ENCODE peak calls at places on chromosomes 5 and 9, in seven cellular contexts. A, X, Z, F, H, M and I are unnamed samples.

GRCh38 chr9:114098021-114098659 is 952 bp downstream of the KIF12 start:
- DNase-seq in H (no peak), A (peak), X (no peak), F (no peak), M (peak), Z (no peak), I (no peak)

GRCh38 chr9:84819446-84819845 is 149.9 kb downstream of the NTRK2 start:
- DNase-seq in X (no peak), F (no peak), Z (no peak), H (no peak), A (no peak), M (no peak), I (no peak)

GRCh38 chr5:157358871-157359270 is 92.9 kb downstream of the CYFIP2 start:
- DNase-seq in X (no peak), M (no peak), A (no peak), F (no peak), Z (no peak), H (no peak), I (no peak)

GRCh38 chr9:131111854-131112311 is 13.5 kb upstream of the NUP214 start:
- DNase-seq in H (no peak), Z (peak), M (no peak), F (no peak), X (no peak), A (no peak), I (no peak)

GRCh38 chr5:43603535-43604363 is 769 bp downstream of the NNT start:
- DNase-seq in H (peak), X (peak), M (peak), A (peak), Z (peak), F (peak), I (peak)

GRCh38 chr5:17838506-17838905 is 204.2 kb downstream of the TAF11L14 start:
- DNase-seq in X (no peak), Z (no peak), A (peak), F (no peak), H (no peak), M (no peak), I (no peak)

GRCh38 chr5:142820447-142820846 is 50.3 kb downstream of the ARHGAP26 start:
- DNase-seq in M (no peak), Z (peak), X (no peak), H (no peak), A (no peak), F (no peak), I (no peak)

GRCh38 chr9:3256571-3256970 is 269.2 kb downstream of the RFX3 start:
- DNase-seq in F (no peak), M (no peak), A (no peak), H (no peak), X (no peak), Z (no peak), I (no peak)

GRCh38 chr9:113638916-113639315 is 175.4 kb downstream of the RGS3 start:
- DNase-seq in X (no peak), A (no peak), Z (no peak), H (no peak), M (no peak), F (no peak), I (no peak)

GRCh38 chr9:12972608-12973589 is 198.1 kb downstream of the LURAP1L start:
- DNase-seq in H (peak), F (no peak), M (no peak), X (peak), Z (peak), A (no peak), I (no peak)

GRCh38 chr5:171598279-171599152 is 179.1 kb downstream of the FGF18 start:
- DNase-seq in A (no peak), M (no peak), Z (no peak), X (no peak), F (no peak), H (no peak), I (no peak)
- TF ChIP-seq CTCF in A (no peak), M (no peak), Z (peak), X (no peak), F (no peak), H (no peak), I (no peak)

DNA sequence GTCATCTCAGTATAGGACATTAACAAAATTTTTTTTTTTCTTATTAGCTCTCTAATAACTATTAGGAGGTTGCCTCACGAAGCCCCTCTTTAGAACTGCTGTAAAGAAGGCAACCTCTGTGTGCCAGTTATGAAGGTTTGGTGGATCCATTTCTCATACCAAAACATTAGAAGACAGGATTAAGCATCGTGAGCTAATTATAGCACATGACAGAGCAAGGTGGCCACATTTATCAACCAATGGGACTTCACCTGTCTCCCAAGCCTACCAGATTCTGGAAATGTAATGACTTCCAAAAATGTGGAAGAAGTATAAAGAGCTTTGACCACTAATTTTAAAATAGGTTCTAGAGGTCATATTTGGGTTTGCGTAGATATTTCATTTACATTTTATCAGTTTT is 107.2 kb downstream of the SMARCA2 start:
- DNase-seq in X (no peak), H (no peak), Z (no peak), F (no peak), A (no peak), M (no peak), I (no peak)
- TF ChIP-seq CTCF in X (no peak), H (no peak), Z (no peak), F (no peak), A (no peak), M (no peak), I (no peak)

DNA sequence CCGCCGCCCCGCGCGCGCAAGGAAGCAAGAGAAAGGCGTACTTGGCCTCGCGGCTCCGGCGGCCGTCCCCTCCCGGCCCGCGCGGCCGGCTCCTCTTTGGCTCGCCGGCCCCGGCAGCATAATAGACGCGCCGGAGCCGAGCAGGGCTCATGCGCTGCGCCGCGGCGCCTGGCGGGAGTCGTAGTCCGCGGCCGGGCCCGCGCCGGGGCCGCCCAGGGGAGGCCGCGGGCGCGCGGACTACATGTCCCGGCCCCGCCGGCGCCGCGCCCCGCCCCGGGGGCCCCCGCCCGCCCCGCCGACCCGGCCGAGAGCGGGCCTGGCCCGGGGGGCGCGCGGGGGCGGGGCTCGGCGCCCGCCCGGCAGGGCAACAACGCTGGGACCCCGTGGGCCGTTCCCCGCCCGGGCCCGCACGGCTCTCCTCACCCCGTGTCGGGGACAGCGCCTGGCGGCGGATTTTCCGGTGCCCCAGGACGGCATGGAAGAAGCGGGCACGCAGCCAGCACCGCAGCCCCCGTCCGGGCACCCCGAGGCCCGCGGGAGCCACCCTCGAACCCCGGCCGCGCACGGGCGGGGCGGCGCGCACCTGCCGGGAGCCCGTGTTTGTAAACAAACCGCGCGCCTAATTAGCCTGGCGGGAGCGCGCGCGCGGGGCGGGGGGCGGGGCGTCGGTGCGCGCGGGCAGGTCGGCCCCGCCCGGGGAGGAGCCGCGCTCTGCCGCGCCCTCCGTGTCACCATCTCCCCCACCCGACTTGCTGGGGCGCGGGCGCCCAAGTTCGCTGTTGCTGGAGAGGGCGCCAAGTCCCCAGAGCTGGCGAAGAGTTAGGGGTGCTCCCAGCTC is at the start of gene BRD3:
- DNase-seq in H (peak), F (peak), M (peak), Z (peak), A (peak), X (peak), I (peak)
- TF ChIP-seq CTCF in H (no peak), F (no peak), M (peak), Z (peak), A (no peak), X (no peak), I (no peak)

GRCh38 chr9:127285957-127286356 is 21.4 kb downstream of the GARNL3 start:
- DNase-seq in A (no peak), M (no peak), Z (peak), X (no peak), H (no peak), F (no peak), I (no peak)

GRCh38 chr9:127280880-127281660 is 16.5 kb downstream of the GARNL3 start:
- DNase-seq in X (no peak), Z (no peak), F (no peak), M (no peak), H (no peak), A (no peak), I (no peak)

GRCh38 chr9:127281887-127282286 is 17.3 kb downstream of the GARNL3 start:
- DNase-seq in X (no peak), M (no peak), Z (no peak), H (no peak), F (no peak), A (no peak), I (no peak)

GRCh38 chr9:127282611-127283010 is 18.0 kb downstream of the GARNL3 start:
- DNase-seq in Z (no peak), X (no peak), A (no peak), M (no peak), H (no peak), F (no peak), I (no peak)

GRCh38 chr9:127283917-127284316 is 19.3 kb downstream of the GARNL3 start:
- DNase-seq in M (no peak), Z (no peak), A (peak), X (peak), F (no peak), H (peak), I (no peak)
- TF ChIP-seq CTCF in M (no peak), Z (peak), A (peak), X (peak), F (peak), H (peak), I (no peak)

GRCh38 chr9:136344544-136345280 is 17.4 kb downstream of the GPSM1 start:
- DNase-seq in Z (no peak), F (no peak), M (no peak), X (no peak), A (no peak), H (no peak), I (no peak)

GRCh38 chr9:136346927-136347465 is 16.5 kb downstream of the DNLZ start:
- DNase-seq in F (no peak), M (no peak), A (no peak), X (no peak), H (no peak), Z (no peak), I (no peak)

GRCh38 chr9:136346157-136346481 is 17.4 kb downstream of the DNLZ start:
- DNase-seq in X (no peak), H (no peak), F (no peak), M (no peak), A (no peak), Z (no peak), I (no peak)

GRCh38 chr9:136343884-136344269 is 16.5 kb downstream of the GPSM1 start:
- DNase-seq in X (no peak), F (no peak), H (no peak), A (no peak), M (peak), Z (no peak), I (no peak)

DNA sequence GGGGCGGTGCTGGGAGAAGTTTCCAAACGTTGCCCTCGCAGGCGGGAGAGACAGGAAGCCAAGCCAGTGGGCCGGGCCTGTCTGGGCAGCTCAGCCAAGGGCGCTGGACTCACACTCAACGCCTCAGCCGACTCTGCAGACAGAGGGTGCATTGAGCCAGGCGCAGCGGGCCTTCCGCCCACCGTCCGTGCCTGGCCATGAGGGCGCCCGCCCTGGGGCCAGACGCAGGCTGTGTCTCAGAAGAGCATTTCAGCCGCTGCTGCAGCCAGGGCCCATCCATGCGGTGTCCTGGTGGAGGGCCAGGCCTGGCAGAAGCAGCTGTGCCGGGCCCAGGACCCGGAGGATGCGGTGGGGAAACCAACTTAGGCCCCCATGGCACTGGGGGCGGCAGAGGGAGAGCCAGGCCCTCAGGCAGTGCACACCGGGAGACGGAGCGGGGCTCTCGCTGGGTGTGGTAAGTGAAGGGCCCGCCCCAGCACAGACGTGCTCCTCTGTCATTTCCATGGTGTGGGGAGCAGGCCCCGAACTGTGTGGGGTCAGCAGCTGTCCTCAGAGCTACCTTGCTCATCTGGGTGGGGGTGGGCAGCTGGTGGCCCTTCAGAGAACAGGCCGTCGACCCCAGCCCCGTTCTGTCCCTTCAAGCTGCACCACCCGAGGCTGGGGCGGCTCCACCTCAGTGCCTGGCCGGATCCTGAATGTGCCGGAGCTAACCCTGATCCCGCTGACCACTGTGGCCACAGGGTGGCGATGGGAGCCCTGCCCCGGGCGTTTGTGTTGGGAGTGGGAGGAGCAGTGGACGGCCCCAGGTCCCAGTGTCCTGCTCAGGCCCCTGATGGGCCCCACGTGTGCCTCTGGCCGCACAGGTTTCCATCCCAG is 18.0 kb downstream of the DNLZ start:
- DNase-seq in H (peak), M (peak), Z (peak), X (peak), A (peak), F (no peak), I (no peak)
- TF ChIP-seq CTCF in H (peak), M (peak), Z (peak), X (peak), A (no peak), F (no peak), I (no peak)

GRCh38 chr9:79233542-79233941 is 338.2 kb upstream of the TLE4 start:
- DNase-seq in X (no peak), H (peak), M (no peak), A (peak), F (peak), Z (peak), I (no peak)
- TF ChIP-seq CTCF in X (peak), H (peak), M (no peak), A (peak), F (no peak), Z (peak), I (no peak)